ENCODE peak calls at places on chromosomes 1 and 21, in eight cellular contexts. T is stimulated activated CD8-positive, alpha-beta memory T cell treated with anti-CD3 and anti-CD28 coated beads, Interleukin-7, amount 100 ng/mL, for 1 hour; F is fibroblast of lung; M is AG04450; X is AG08395; G is H4; B is ELR; V is T-helper 2 cell. L is an unnamed sample.

GRCh38 chr21:45572231-45572630 is 30.0 kb upstream of the SLC19A1 start:
- DNase-seq in G (no peak), T (no peak), B (no peak), V (no peak), M (no peak), X (no peak), F (no peak), L (no peak)

GRCh38 chr1:173603056-173603591 is at the start of gene SLC9C2:
- DNase-seq in F (peak; percentile 2), V (no peak), T (no peak), M (no peak), G (no peak), B (no peak), X (peak; percentile 38), L (no peak)

GRCh38 chr1:186297439-186297838 is 77.6 kb downstream of the TPR start:
- DNase-seq in T (no peak), M (no peak), F (no peak), V (no peak), X (no peak), G (no peak), B (no peak), L (no peak)

GRCh38 chr1:66760506-66760905 is 8.2 kb downstream of the DYNLT5 start:
- DNase-seq in V (no peak), B (no peak), G (no peak), F (no peak), M (no peak), X (no peak), T (no peak), L (no peak)

GRCh38 chr1:66809245-66809644 is 8.2 kb upstream of the INSL5 start:
- DNase-seq in X (no peak), T (no peak), F (no peak), B (no peak), M (no peak), G (no peak), V (no peak), L (no peak)

GRCh38 chr1:61083014-61083798 is 845 bp downstream of the NFIA start:
- DNase-seq in G (no peak), X (peak; percentile 30), F (peak; percentile 34), B (peak; percentile 38), T (no peak), V (peak; percentile 5), M (no peak), L (no peak)

GRCh38 chr1:182134257-182134656 is 72.7 kb upstream of the ZNF648 start:
- DNase-seq in F (no peak), T (no peak), B (no peak), M (no peak), V (no peak), G (no peak), X (no peak), L (no peak)

GRCh38 chr1:185813401-185813979 is 79.3 kb downstream of the HMCN1 start:
- DNase-seq in V (no peak), T (no peak), B (peak; percentile 73), F (peak; percentile 56), G (peak; percentile 54), X (peak; percentile 11), M (no peak), L (no peak)

GRCh38 chr1:87760100-87760499 is 431.4 kb downstream of the LMO4 start:
- DNase-seq in M (no peak), F (peak; percentile 24), V (no peak), B (no peak), G (no peak), T (no peak), X (peak; percentile 25), L (no peak)

GRCh38 chr1:12450090-12450764 is 167.8 kb downstream of the DHRS3 start:
- DNase-seq in F (no peak), T (no peak), X (no peak), B (no peak), V (no peak), M (no peak), G (no peak), L (no peak)

GRCh38 chr1:154006136-154006535 is 15.6 kb downstream of the RPS27 start:
- DNase-seq in V (no peak), G (no peak), T (no peak), F (peak; percentile 64), X (no peak), B (peak; percentile 33), M (no peak), L (no peak)

GRCh38 chr1:28111157-28111556 is 22.7 kb upstream of the EYA3 start:
- DNase-seq in F (no peak), T (no peak), B (peak; percentile 86), M (no peak), G (no peak), V (no peak), X (no peak), L (no peak)

GRCh38 chr21:31520506-31521163 is 138.9 kb upstream of the SOD1 start:
- DNase-seq in V (no peak), M (peak; percentile 2), B (no peak), T (no peak), F (peak; percentile 79), G (no peak), X (no peak), L (no peak)

GRCh38 chr1:97192872-97193572 is 471.4 kb downstream of the PTBP2 start:
- DNase-seq in X (peak; percentile 76), M (peak; percentile 93), F (peak; percentile 98), T (no peak), V (no peak), G (peak; percentile 78), B (peak; percentile 97), L (no peak)

GRCh38 chr1:234262007-234262753 is 111.1 kb upstream of the COA6 start:
- DNase-seq in T (no peak), V (no peak), B (peak; percentile 12), F (no peak), M (no peak), X (no peak), G (no peak), L (no peak)

GRCh38 chr1:112548540-112548939 is 39.8 kb downstream of the WNT2B start:
- DNase-seq in M (no peak), T (no peak), V (no peak), X (no peak), F (no peak), B (no peak), G (no peak), L (no peak)

GRCh38 chr1:22500476-22500875 is 48.8 kb downstream of the ZBTB40 start:
- DNase-seq in B (peak; percentile 58), M (peak; percentile 11), G (peak; percentile 89), T (no peak), V (no peak), F (peak; percentile 72), X (peak; percentile 10), L (no peak)

GRCh38 chr1:46133181-46133658 is 791 bp upstream of the PIK3R3 start:
- DNase-seq in F (no peak), X (peak; percentile 71), G (no peak), B (no peak), V (no peak), T (no peak), M (no peak), L (peak; percentile 82)

GRCh38 chr21:29788752-29789151 is 151.0 kb downstream of the GRIK1 start:
- DNase-seq in B (no peak), V (no peak), M (no peak), G (no peak), X (no peak), T (no peak), F (no peak), L (no peak)

GRCh38 chr1:148160048-148160395 is 7.9 kb upstream of the NBPF11 start:
- DNase-seq in X (no peak), G (peak; percentile 1), T (no peak), B (no peak), F (no peak), V (no peak), M (no peak), L (no peak)

GRCh38 chr1:3504151-3504822 is 49.8 kb downstream of the ARHGEF16 start:
- DNase-seq in V (no peak), F (peak; percentile 93), B (peak; percentile 97), T (no peak), X (peak; percentile 98), M (no peak), G (peak; percentile 70), L (no peak)

GRCh38 chr1:247064309-247064708 is 14.3 kb downstream of the ZNF670 start:
- DNase-seq in V (no peak), G (no peak), T (no peak), M (no peak), B (no peak), X (no peak), F (no peak), L (no peak)

GRCh38 chr1:26305667-26306289 is 658 bp downstream of the UBXN11 start:
- DNase-seq in G (no peak), T (no peak), F (no peak), B (no peak), X (no peak), V (no peak), M (no peak), L (no peak)

GRCh38 chr1:244138399-244138798 is 87.3 kb downstream of the ZBTB18 start:
- DNase-seq in M (no peak), F (no peak), G (no peak), B (no peak), V (no peak), X (no peak), T (no peak), L (no peak)

GRCh38 chr1:112714313-112715263 is 544 bp downstream of the PPM1J start:
- DNase-seq in F (no peak), B (peak; percentile 52), T (no peak), V (no peak), G (no peak), X (no peak), M (no peak), L (no peak)